ENCODE peak calls at places on chromosome 4, in eight cellular contexts. S is spleen; D is HFF-Myc; U is cardiac muscle cell; R is ureter; M is activated naive CD8-positive, alpha-beta T cell treated with anti-CD3 and anti-CD28 coated beads, Interleukin-2, amount 50 U/mL, for 16 hours; H is activated CD4-positive, CD25-positive, alpha-beta regulatory T cell; K is CD4-positive, CD25-positive, alpha-beta regulatory T cell. Q is an unnamed sample.

GRCh38 chr4:155900402-155900801 is 3.1 kb upstream of the TDO2 start:
- DNase-seq in S (no peak), D (no peak), U (no peak), R (no peak), M (no peak), H (no peak), K (no peak), Q (no peak)

GRCh38 chr4:53591372-53591892 is at the start of gene LNX1:
- DNase-seq in S (no peak), D (no peak), U (peak; percentile 10), R (peak; percentile 92), M (no peak), H (no peak), K (no peak), Q (peak; percentile 96)

GRCh38 chr4:111362891-111363290 is 740.0 kb upstream of the PITX2 start:
- DNase-seq in S (no peak), D (no peak), U (no peak), R (no peak), M (no peak), H (no peak), K (no peak), Q (no peak)

GRCh38 chr4:137390141-137390540 is 142.2 kb downstream of the PCDH18 start:
- DNase-seq in S (no peak), D (no peak), U (no peak), R (no peak), M (no peak), H (no peak), K (no peak), Q (no peak)

GRCh38 chr4:76610751-76611150 is 175.7 kb downstream of the SHROOM3 start:
- DNase-seq in S (no peak), D (no peak), U (no peak), R (no peak), M (no peak), H (no peak), K (no peak), Q (no peak)

GRCh38 chr4:41991916-41992767 is 1.8 kb downstream of the SLC30A9 start:
- DNase-seq in S (no peak), D (no peak), U (no peak), R (no peak), M (no peak), H (no peak), K (no peak), Q (no peak)

GRCh38 chr4:48366611-48367010 is 25.3 kb downstream of the SLAIN2 start:
- DNase-seq in S (no peak), D (no peak), U (no peak), R (no peak), M (no peak), H (no peak), K (no peak), Q (no peak)

GRCh38 chr4:1477045-1477905 is 71.0 kb upstream of the NKX1-1 start:
- DNase-seq in S (peak; percentile 65), D (no peak), U (no peak), R (no peak), M (no peak), H (no peak), K (no peak), Q (peak; percentile 50)

GRCh38 chr4:181854142-181854541 is 389.1 kb upstream of the TENM3 start:
- DNase-seq in S (no peak), D (no peak), U (no peak), R (no peak), M (no peak), H (no peak), K (no peak), Q (no peak)

GRCh38 chr4:94534401-94535312 is 82.9 kb downstream of the PDLIM5 start:
- DNase-seq in S (no peak), D (no peak), U (no peak), R (no peak), M (no peak), H (no peak), K (no peak), Q (no peak)

GRCh38 chr4:113101669-113102068 is 52.2 kb downstream of the ANK2 start:
- DNase-seq in S (no peak), D (no peak), U (no peak), R (no peak), M (no peak), H (no peak), K (no peak), Q (no peak)

GRCh38 chr4:166737430-166737829 is 496.9 kb downstream of the SPOCK3 start:
- DNase-seq in S (no peak), D (no peak), U (no peak), R (no peak), M (no peak), H (no peak), K (no peak), Q (no peak)

GRCh38 chr4:168398589-168398988 is 80.0 kb upstream of the DDX60 start:
- DNase-seq in S (no peak), D (no peak), U (no peak), R (no peak), M (no peak), H (no peak), K (no peak), Q (no peak)

GRCh38 chr4:77488882-77489281 is 116.7 kb upstream of the CXCL13 start:
- DNase-seq in S (no peak), D (no peak), U (no peak), R (no peak), M (no peak), H (no peak), K (no peak), Q (no peak)

GRCh38 chr4:53315300-53315699 is 50.6 kb downstream of the SCFD2 start:
- DNase-seq in S (no peak), D (no peak), U (no peak), R (no peak), M (no peak), H (no peak), K (no peak), Q (no peak)

GRCh38 chr4:44046491-44046890 is 402.1 kb downstream of the KCTD8 start:
- DNase-seq in S (no peak), D (no peak), U (no peak), R (no peak), M (no peak), H (no peak), K (no peak), Q (no peak)

GRCh38 chr4:80271806-80272205 is 5.3 kb downstream of the FGF5 start:
- DNase-seq in S (no peak), D (no peak), U (no peak), R (no peak), M (no peak), H (no peak), K (no peak), Q (no peak)

GRCh38 chr4:140996757-140997156 is 136.5 kb downstream of the RNF150 start:
- DNase-seq in S (no peak), D (no peak), U (no peak), R (no peak), M (no peak), H (no peak), K (no peak), Q (no peak)

GRCh38 chr4:108852691-108853090 is 89.8 kb upstream of the ETNPPL start:
- DNase-seq in S (no peak), D (no peak), U (no peak), R (no peak), M (no peak), H (no peak), K (no peak), Q (no peak)

GRCh38 chr4:146243141-146243882 is 29.0 kb downstream of the REELD1 start:
- DNase-seq in S (peak; percentile 84), D (no peak), U (no peak), R (no peak), M (peak; percentile 17), H (peak; percentile 7), K (peak; percentile 24), Q (peak; percentile 78)

GRCh38 chr4:112147697-112148096 is 2.4 kb downstream of the FAM241A start:
- DNase-seq in S (no peak), D (no peak), U (no peak), R (no peak), M (no peak), H (no peak), K (no peak), Q (no peak)

GRCh38 chr4:151359576-151359975 is 34.2 kb upstream of the SH3D19 start:
- DNase-seq in S (no peak), D (no peak), U (no peak), R (no peak), M (no peak), H (no peak), K (no peak), Q (no peak)

GRCh38 chr4:159600102-159600501 is 497.2 kb downstream of the RAPGEF2 start:
- DNase-seq in S (no peak), D (no peak), U (no peak), R (no peak), M (no peak), H (no peak), K (no peak), Q (no peak)

GRCh38 chr4:155629183-155629825 is 37.3 kb upstream of the GUCY1A1 start:
- DNase-seq in S (no peak), D (peak; percentile 43), U (no peak), R (no peak), M (no peak), H (no peak), K (no peak), Q (no peak)

GRCh38 chr4:6873792-6874461 is 35.7 kb upstream of the TBC1D14 start:
- DNase-seq in S (peak; percentile 93), D (no peak), U (peak; percentile 80), R (peak; percentile 77), M (peak; percentile 64), H (peak; percentile 66), K (peak; percentile 80), Q (peak; percentile 84)

GRCh38 chr4:57100979-57101629 is 9.1 kb downstream of the IGFBP7 start:
- DNase-seq in S (no peak), D (no peak), U (no peak), R (no peak), M (no peak), H (no peak), K (no peak), Q (no peak)

GRCh38 chr4:142550955-142551354 is 295.1 kb downstream of the INPP4B start:
- DNase-seq in S (no peak), D (no peak), U (no peak), R (no peak), M (no peak), H (no peak), K (no peak), Q (no peak)

GRCh38 chr4:77232653-77233052 is 75.6 kb downstream of the CCNG2 start:
- DNase-seq in S (no peak), D (no peak), U (no peak), R (no peak), M (no peak), H (no peak), K (no peak), Q (no peak)

GRCh38 chr4:41346306-41347061 is 89.8 kb downstream of the UCHL1 start:
- DNase-seq in S (no peak), D (no peak), U (no peak), R (no peak), M (no peak), H (no peak), K (no peak), Q (no peak)

GRCh38 chr4:157739237-157739636 is 433.6 kb downstream of the GASK1B start:
- DNase-seq in S (no peak), D (no peak), U (no peak), R (no peak), M (no peak), H (no peak), K (no peak), Q (no peak)

GRCh38 chr4:104490096-104490769 is 4.5 kb downstream of the CXXC4 start:
- DNase-seq in S (no peak), D (no peak), U (peak; percentile 22), R (no peak), M (no peak), H (no peak), K (no peak), Q (no peak)

GRCh38 chr4:77187231-77187630 is 30.2 kb downstream of the CCNG2 start:
- DNase-seq in S (no peak), D (no peak), U (no peak), R (no peak), M (no peak), H (no peak), K (no peak), Q (no peak)

GRCh38 chr4:47990145-47990544 is 26.3 kb downstream of the CNGA1 start:
- DNase-seq in S (no peak), D (no peak), U (no peak), R (no peak), M (no peak), H (no peak), K (no peak), Q (no peak)

GRCh38 chr4:38266616-38267015 is 306.4 kb downstream of the PTTG2 start:
- DNase-seq in S (no peak), D (no peak), U (no peak), R (no peak), M (no peak), H (no peak), K (no peak), Q (no peak)